ENCODE peak calls at places on chromosome 18, in nine cellular contexts. One of them, this sample, is unnamed. For H3K4me1, the result is how much of the 10 kb centered on the place peaks cover.

GRCh38 chr18:59724116-59724515 is 26.9 kb upstream of the CCBE1 start:
- DNase-seq in heart left ventricle: no peak
- DNase-seq in A549: no peak
- DNase-seq in K562: no peak
- DNase-seq in adrenal gland: no peak
- DNase-seq in prostate gland: no peak
- DNase-seq in stomach: no peak
- DNase-seq in suprapubic skin: no peak
- DNase-seq in upper lobe of left lung: no peak
- DNase-seq in this sample: no peak

GRCh38 chr18:48800877-48801727 is 149.7 kb downstream of the SMAD7 start:
- DNase-seq in A549: no peak
- DNase-seq in K562: no peak
- DNase-seq in upper lobe of left lung: peak
- DNase-seq in prostate gland: no peak
- DNase-seq in suprapubic skin: peak
- DNase-seq in stomach: peak
- DNase-seq in heart left ventricle: peak
- DNase-seq in adrenal gland: peak
- DNase-seq in this sample: peak

GRCh38 chr18:75496151-75496550 is 68.6 kb upstream of the SMIM21 start:
- DNase-seq in A549: no peak
- DNase-seq in stomach: no peak
- DNase-seq in K562: no peak
- DNase-seq in suprapubic skin: no peak
- DNase-seq in adrenal gland: no peak
- DNase-seq in prostate gland: no peak
- DNase-seq in heart left ventricle: no peak
- DNase-seq in upper lobe of left lung: no peak
- DNase-seq in this sample: no peak

GRCh38 chr18:52392160-52392559 is 52.2 kb downstream of the DCC start:
- DNase-seq in suprapubic skin: no peak
- DNase-seq in heart left ventricle: no peak
- DNase-seq in K562: no peak
- DNase-seq in adrenal gland: no peak
- DNase-seq in stomach: no peak
- DNase-seq in prostate gland: no peak
- DNase-seq in upper lobe of left lung: no peak
- DNase-seq in A549: no peak
- DNase-seq in this sample: no peak

GRCh38 chr18:40159141-40160017 is 1795.7 kb upstream of the PIK3C3 start:
- DNase-seq in heart left ventricle: no peak
- DNase-seq in A549: no peak
- DNase-seq in K562: no peak
- DNase-seq in suprapubic skin: no peak
- DNase-seq in prostate gland: no peak
- DNase-seq in upper lobe of left lung: no peak
- DNase-seq in adrenal gland: no peak
- DNase-seq in stomach: no peak
- DNase-seq in this sample: no peak

GRCh38 chr18:6917082-6917481 is 187.6 kb downstream of the ARHGAP28 start:
- DNase-seq in heart left ventricle: no peak
- DNase-seq in prostate gland: no peak
- DNase-seq in K562: no peak
- DNase-seq in suprapubic skin: no peak
- DNase-seq in stomach: no peak
- DNase-seq in upper lobe of left lung: no peak
- DNase-seq in A549: no peak
- DNase-seq in adrenal gland: no peak
- DNase-seq in this sample: no peak

GRCh38 chr18:12906773-12907172 is 22.7 kb upstream of the PTPN2 start:
- DNase-seq in prostate gland: no peak
- DNase-seq in stomach: no peak
- DNase-seq in suprapubic skin: no peak
- DNase-seq in heart left ventricle: no peak
- DNase-seq in upper lobe of left lung: no peak
- DNase-seq in K562: no peak
- DNase-seq in adrenal gland: no peak
- DNase-seq in A549: no peak
- DNase-seq in this sample: no peak

GRCh38 chr18:62979172-62979571 is 263.8 kb downstream of the PHLPP1 start:
- DNase-seq in prostate gland: peak
- DNase-seq in A549: no peak
- DNase-seq in K562: no peak
- DNase-seq in suprapubic skin: no peak
- DNase-seq in stomach: peak
- DNase-seq in heart left ventricle: no peak
- DNase-seq in upper lobe of left lung: peak
- DNase-seq in adrenal gland: no peak
- DNase-seq in this sample: no peak

GRCh38 chr18:22856870-22857269 is 76.3 kb upstream of the RBBP8 start:
- DNase-seq in stomach: no peak
- DNase-seq in K562: no peak
- DNase-seq in A549: no peak
- DNase-seq in prostate gland: peak
- DNase-seq in heart left ventricle: no peak
- DNase-seq in adrenal gland: no peak
- DNase-seq in upper lobe of left lung: no peak
- DNase-seq in suprapubic skin: no peak
- DNase-seq in this sample: peak

GRCh38 chr18:30562231-30562630 is 480.3 kb downstream of the DSC3 start:
- DNase-seq in K562: no peak
- DNase-seq in adrenal gland: no peak
- DNase-seq in upper lobe of left lung: no peak
- DNase-seq in A549: no peak
- DNase-seq in stomach: no peak
- DNase-seq in heart left ventricle: no peak
- DNase-seq in suprapubic skin: no peak
- DNase-seq in prostate gland: no peak
- DNase-seq in this sample: no peak

GRCh38 chr18:63775166-63775730 is at the start of gene SERPINB7:
- DNase-seq in stomach: no peak
- DNase-seq in suprapubic skin: no peak
- DNase-seq in heart left ventricle: no peak
- DNase-seq in adrenal gland: no peak
- DNase-seq in A549: peak
- DNase-seq in prostate gland: no peak
- DNase-seq in upper lobe of left lung: no peak
- DNase-seq in K562: no peak
- DNase-seq in this sample: no peak

GRCh38 chr18:64037812-64038414 is 68.0 kb downstream of the SERPINB8 start:
- DNase-seq in upper lobe of left lung: no peak
- DNase-seq in adrenal gland: no peak
- DNase-seq in K562: peak
- DNase-seq in heart left ventricle: no peak
- DNase-seq in A549: peak
- DNase-seq in suprapubic skin: no peak
- DNase-seq in stomach: no peak
- DNase-seq in prostate gland: no peak
- DNase-seq in this sample: no peak

GRCh38 chr18:39776766-39777165 is 2178.3 kb upstream of the PIK3C3 start:
- DNase-seq in prostate gland: no peak
- DNase-seq in heart left ventricle: no peak
- DNase-seq in stomach: no peak
- DNase-seq in A549: no peak
- DNase-seq in suprapubic skin: no peak
- DNase-seq in upper lobe of left lung: no peak
- DNase-seq in adrenal gland: no peak
- DNase-seq in K562: no peak
- DNase-seq in this sample: no peak

GRCh38 chr18:78721986-78722385 is 257.6 kb upstream of the SALL3 start:
- DNase-seq in suprapubic skin: peak
- DNase-seq in stomach: no peak
- DNase-seq in adrenal gland: no peak
- DNase-seq in A549: no peak
- DNase-seq in heart left ventricle: no peak
- DNase-seq in K562: no peak
- DNase-seq in upper lobe of left lung: no peak
- DNase-seq in prostate gland: no peak
- DNase-seq in this sample: peak

GRCh38 chr18:2173464-2173863 is 397.8 kb downstream of the METTL4 start:
- DNase-seq in heart left ventricle: peak
- DNase-seq in adrenal gland: peak
- DNase-seq in prostate gland: no peak
- DNase-seq in A549: no peak
- DNase-seq in suprapubic skin: no peak
- DNase-seq in stomach: peak
- DNase-seq in upper lobe of left lung: no peak
- DNase-seq in K562: no peak
- DNase-seq in this sample: no peak

GRCh38 chr18:9474103-9474982 is 970 bp upstream of the RALBP1 start:
- DNase-seq in heart left ventricle: peak
- DNase-seq in stomach: no peak
- DNase-seq in prostate gland: peak
- DNase-seq in upper lobe of left lung: no peak
- DNase-seq in suprapubic skin: no peak
- DNase-seq in K562: no peak
- DNase-seq in adrenal gland: no peak
- DNase-seq in A549: peak
- DNase-seq in this sample: peak

DNA sequence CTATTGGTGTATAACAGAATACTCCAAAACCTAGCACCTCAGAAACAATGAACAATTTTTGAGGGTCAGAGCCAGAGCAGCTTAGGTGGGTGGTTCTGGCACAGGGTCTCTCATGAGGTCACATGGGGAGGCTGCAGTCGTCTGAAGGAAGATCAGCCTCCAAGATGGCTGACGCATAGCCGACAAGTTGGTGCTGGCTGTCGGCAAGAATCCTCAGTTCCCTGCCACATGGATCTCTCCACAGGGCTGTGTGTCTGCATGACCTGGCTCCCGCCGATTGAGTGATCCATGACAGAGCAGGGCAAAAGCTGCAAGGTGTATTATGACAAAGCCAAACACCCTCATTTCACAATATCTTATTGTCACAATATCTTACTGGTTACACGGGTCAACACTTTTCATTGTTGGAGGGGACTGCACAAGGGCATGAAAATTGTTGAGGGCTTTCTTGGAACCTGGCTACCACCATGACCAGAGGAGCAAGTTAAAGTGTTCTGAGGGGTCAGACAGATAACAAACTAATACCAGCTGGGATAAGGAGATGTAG is 4.2 kb downstream of the MYL12B start:
- DNase-seq in K562: no peak
- DNase-seq in upper lobe of left lung: no peak
- DNase-seq in suprapubic skin: no peak
- DNase-seq in adrenal gland: peak
- DNase-seq in heart left ventricle: peak
- DNase-seq in stomach: no peak
- DNase-seq in prostate gland: no peak
- DNase-seq in A549: no peak
- DNase-seq in this sample: no peak
- H3K4me1 ChIP-seq in K562: under half
- H3K4me1 ChIP-seq in upper lobe of left lung: half or more
- H3K4me1 ChIP-seq in suprapubic skin: half or more
- H3K4me1 ChIP-seq in adrenal gland: half or more
- H3K4me1 ChIP-seq in heart left ventricle: half or more
- H3K4me1 ChIP-seq in stomach: half or more
- H3K4me1 ChIP-seq in prostate gland: under half
- H3K4me1 ChIP-seq in A549: half or more
- H3K4me1 ChIP-seq in this sample: half or more

GRCh38 chr18:28050561-28050960 is 126.4 kb downstream of the CDH2 start:
- DNase-seq in K562: no peak
- DNase-seq in upper lobe of left lung: no peak
- DNase-seq in heart left ventricle: no peak
- DNase-seq in adrenal gland: no peak
- DNase-seq in suprapubic skin: no peak
- DNase-seq in prostate gland: no peak
- DNase-seq in A549: no peak
- DNase-seq in stomach: no peak
- DNase-seq in this sample: no peak
- TF ChIP-seq POLR2A in K562: no peak
- TF ChIP-seq POLR2A in upper lobe of left lung: no peak
- TF ChIP-seq POLR2A in heart left ventricle: no peak
- TF ChIP-seq POLR2A in adrenal gland: no peak
- TF ChIP-seq POLR2A in suprapubic skin: no peak
- TF ChIP-seq POLR2A in prostate gland: no peak
- TF ChIP-seq POLR2A in A549: no peak
- TF ChIP-seq POLR2A in stomach: no peak
- TF ChIP-seq POLR2A in this sample: no peak

DNA sequence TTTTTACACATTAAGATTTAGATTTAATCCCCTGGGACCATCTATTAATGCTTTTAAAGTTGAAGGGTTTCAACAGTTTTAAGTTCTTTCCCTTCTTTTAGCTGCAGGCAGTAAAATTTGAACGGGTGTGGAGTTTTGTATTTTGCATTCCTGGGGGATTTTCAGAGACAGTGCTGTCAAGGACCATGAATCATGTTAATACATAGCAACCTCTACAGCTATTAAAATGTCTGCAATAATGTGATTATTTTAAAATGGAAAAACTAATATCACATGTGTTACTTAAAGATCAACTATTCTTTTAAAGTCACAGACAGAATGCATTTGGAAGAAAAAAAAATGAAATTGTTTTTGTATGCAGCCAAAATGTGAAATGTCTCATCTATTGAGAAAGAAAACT is 21.5 kb upstream of the ZNF521 start:
- DNase-seq in suprapubic skin: no peak
- DNase-seq in heart left ventricle: no peak
- DNase-seq in prostate gland: no peak
- DNase-seq in A549: no peak
- DNase-seq in K562: no peak
- DNase-seq in adrenal gland: no peak
- DNase-seq in stomach: no peak
- DNase-seq in upper lobe of left lung: no peak
- DNase-seq in this sample: no peak
- H3K4me1 ChIP-seq in suprapubic skin: under half
- H3K4me1 ChIP-seq in heart left ventricle: under half
- H3K4me1 ChIP-seq in prostate gland: under half
- H3K4me1 ChIP-seq in A549: under half
- H3K4me1 ChIP-seq in K562: under half
- H3K4me1 ChIP-seq in adrenal gland: under half
- H3K4me1 ChIP-seq in stomach: under half
- H3K4me1 ChIP-seq in upper lobe of left lung: under half
- H3K4me1 ChIP-seq in this sample: under half

GRCh38 chr18:46173393-46174316 is 69.5 kb downstream of the HAUS1 start:
- DNase-seq in adrenal gland: peak
- DNase-seq in prostate gland: peak
- DNase-seq in stomach: peak
- DNase-seq in suprapubic skin: peak
- DNase-seq in A549: peak
- DNase-seq in heart left ventricle: peak
- DNase-seq in K562: peak
- DNase-seq in upper lobe of left lung: peak
- DNase-seq in this sample: peak

GRCh38 chr18:46179306-46179705 is 75.1 kb downstream of the HAUS1 start:
- DNase-seq in heart left ventricle: no peak
- DNase-seq in adrenal gland: no peak
- DNase-seq in suprapubic skin: no peak
- DNase-seq in A549: no peak
- DNase-seq in stomach: no peak
- DNase-seq in K562: no peak
- DNase-seq in prostate gland: no peak
- DNase-seq in upper lobe of left lung: no peak
- DNase-seq in this sample: no peak

GRCh38 chr18:46169464-46169941 is 65.3 kb downstream of the HAUS1 start:
- DNase-seq in upper lobe of left lung: no peak
- DNase-seq in suprapubic skin: no peak
- DNase-seq in A549: no peak
- DNase-seq in stomach: no peak
- DNase-seq in prostate gland: no peak
- DNase-seq in K562: peak
- DNase-seq in heart left ventricle: no peak
- DNase-seq in adrenal gland: peak
- DNase-seq in this sample: peak

GRCh38 chr18:46171331-46171730 is 67.1 kb downstream of the HAUS1 start:
- DNase-seq in K562: no peak
- DNase-seq in prostate gland: no peak
- DNase-seq in stomach: no peak
- DNase-seq in suprapubic skin: no peak
- DNase-seq in heart left ventricle: no peak
- DNase-seq in upper lobe of left lung: no peak
- DNase-seq in A549: no peak
- DNase-seq in adrenal gland: no peak
- DNase-seq in this sample: no peak

GRCh38 chr18:46174317-46175039 is 70.3 kb downstream of the HAUS1 start:
- DNase-seq in adrenal gland: peak
- DNase-seq in upper lobe of left lung: peak
- DNase-seq in prostate gland: peak
- DNase-seq in stomach: peak
- DNase-seq in K562: peak
- DNase-seq in heart left ventricle: peak
- DNase-seq in suprapubic skin: peak
- DNase-seq in A549: no peak
- DNase-seq in this sample: peak
- TF ChIP-seq POLR2A in adrenal gland: no peak
- TF ChIP-seq POLR2A in upper lobe of left lung: no peak
- TF ChIP-seq POLR2A in prostate gland: no peak
- TF ChIP-seq POLR2A in stomach: no peak
- TF ChIP-seq POLR2A in K562: no peak
- TF ChIP-seq POLR2A in heart left ventricle: no peak
- TF ChIP-seq POLR2A in suprapubic skin: no peak
- TF ChIP-seq POLR2A in A549: no peak
- TF ChIP-seq POLR2A in this sample: peak

This sample was measured in thyroid gland.